ENCODE peak calls at places on chromosomes 16 and 17, in ten cellular contexts. One of them, this sample, is unnamed.
A peak's percentile ranks its signal among the peaks of the same experiment; 100 is the strongest.

GRCh38 chr16:84085774-84086173 is 31.0 kb downstream of the MBTPS1 start:
- DNase-seq in esophagus squamous epithelium: no peak
- DNase-seq in heart right ventricle: no peak
- DNase-seq in suprapubic skin: no peak
- DNase-seq in aorta: no peak
- DNase-seq in uterus: no peak
- DNase-seq in SJSA1: no peak
- DNase-seq in IMR-90: no peak
- DNase-seq in CD8-positive, alpha-beta memory T cell: no peak
- DNase-seq in neural progenitor cell: no peak
- DNase-seq in this sample: no peak

GRCh38 chr16:69509125-69509524 is 56.6 kb upstream of the NFAT5 start:
- DNase-seq in SJSA1: no peak
- DNase-seq in neural progenitor cell: no peak
- DNase-seq in heart right ventricle: no peak
- DNase-seq in suprapubic skin: no peak
- DNase-seq in aorta: no peak
- DNase-seq in esophagus squamous epithelium: no peak
- DNase-seq in uterus: no peak
- DNase-seq in IMR-90: no peak
- DNase-seq in CD8-positive, alpha-beta memory T cell: no peak
- DNase-seq in this sample: no peak

GRCh38 chr16:86227801-86228200 is 282.5 kb upstream of the FOXF1 start:
- DNase-seq in aorta: no peak
- DNase-seq in IMR-90: peak; percentile 32
- DNase-seq in SJSA1: peak; percentile 96
- DNase-seq in CD8-positive, alpha-beta memory T cell: no peak
- DNase-seq in heart right ventricle: no peak
- DNase-seq in neural progenitor cell: no peak
- DNase-seq in uterus: no peak
- DNase-seq in esophagus squamous epithelium: no peak
- DNase-seq in suprapubic skin: peak; percentile 13
- DNase-seq in this sample: no peak

GRCh38 chr17:38620551-38621277 is 15.0 kb upstream of the SRCIN1 start:
- DNase-seq in SJSA1: no peak
- DNase-seq in CD8-positive, alpha-beta memory T cell: no peak
- DNase-seq in IMR-90: no peak
- DNase-seq in uterus: no peak
- DNase-seq in suprapubic skin: peak; percentile 32
- DNase-seq in heart right ventricle: no peak
- DNase-seq in neural progenitor cell: no peak
- DNase-seq in aorta: no peak
- DNase-seq in esophagus squamous epithelium: no peak
- DNase-seq in this sample: peak; percentile 18

GRCh38 chr16:50067290-50067853 is 1.6 kb downstream of the HEATR3 start:
- DNase-seq in aorta: no peak
- DNase-seq in heart right ventricle: peak; percentile 15
- DNase-seq in uterus: peak; percentile 19
- DNase-seq in SJSA1: peak; percentile 37
- DNase-seq in esophagus squamous epithelium: no peak
- DNase-seq in CD8-positive, alpha-beta memory T cell: peak; percentile 34
- DNase-seq in IMR-90: peak; percentile 74
- DNase-seq in neural progenitor cell: peak; percentile 53
- DNase-seq in suprapubic skin: no peak
- DNase-seq in this sample: no peak

GRCh38 chr17:12688382-12688781 is 22.7 kb downstream of the MYOCD start:
- DNase-seq in heart right ventricle: no peak
- DNase-seq in esophagus squamous epithelium: no peak
- DNase-seq in SJSA1: no peak
- DNase-seq in CD8-positive, alpha-beta memory T cell: no peak
- DNase-seq in uterus: no peak
- DNase-seq in suprapubic skin: no peak
- DNase-seq in aorta: no peak
- DNase-seq in IMR-90: no peak
- DNase-seq in neural progenitor cell: no peak
- DNase-seq in this sample: no peak

GRCh38 chr17:49715717-49716279 is 8.0 kb upstream of the SLC35B1 start:
- DNase-seq in IMR-90: no peak
- DNase-seq in SJSA1: no peak
- DNase-seq in aorta: no peak
- DNase-seq in esophagus squamous epithelium: no peak
- DNase-seq in CD8-positive, alpha-beta memory T cell: peak; percentile 32
- DNase-seq in neural progenitor cell: no peak
- DNase-seq in heart right ventricle: no peak
- DNase-seq in suprapubic skin: no peak
- DNase-seq in uterus: no peak
- DNase-seq in this sample: no peak

GRCh38 chr17:48587276-48588073 is 2.6 kb downstream of the HOXB3 start:
- DNase-seq in neural progenitor cell: no peak
- DNase-seq in suprapubic skin: no peak
- DNase-seq in CD8-positive, alpha-beta memory T cell: no peak
- DNase-seq in esophagus squamous epithelium: no peak
- DNase-seq in uterus: no peak
- DNase-seq in SJSA1: no peak
- DNase-seq in heart right ventricle: no peak
- DNase-seq in IMR-90: peak; percentile 82
- DNase-seq in aorta: no peak
- DNase-seq in this sample: no peak

GRCh38 chr16:88346680-88347505 is 35.9 kb upstream of the ZNF469 start:
- DNase-seq in heart right ventricle: no peak
- DNase-seq in neural progenitor cell: no peak
- DNase-seq in esophagus squamous epithelium: no peak
- DNase-seq in uterus: no peak
- DNase-seq in aorta: peak; percentile 19
- DNase-seq in SJSA1: no peak
- DNase-seq in suprapubic skin: no peak
- DNase-seq in CD8-positive, alpha-beta memory T cell: no peak
- DNase-seq in IMR-90: no peak
- DNase-seq in this sample: no peak

GRCh38 chr16:88344411-88345030 is 38.2 kb upstream of the ZNF469 start:
- DNase-seq in aorta: peak; percentile 38
- DNase-seq in esophagus squamous epithelium: no peak
- DNase-seq in SJSA1: no peak
- DNase-seq in uterus: no peak
- DNase-seq in CD8-positive, alpha-beta memory T cell: no peak
- DNase-seq in heart right ventricle: no peak
- DNase-seq in IMR-90: no peak
- DNase-seq in neural progenitor cell: no peak
- DNase-seq in suprapubic skin: no peak
- DNase-seq in this sample: no peak

GRCh38 chr16:88347656-88348376 is 34.9 kb upstream of the ZNF469 start:
- DNase-seq in suprapubic skin: no peak
- DNase-seq in aorta: peak; percentile 34
- DNase-seq in SJSA1: no peak
- DNase-seq in uterus: no peak
- DNase-seq in heart right ventricle: no peak
- DNase-seq in IMR-90: no peak
- DNase-seq in CD8-positive, alpha-beta memory T cell: peak; percentile 13
- DNase-seq in neural progenitor cell: no peak
- DNase-seq in esophagus squamous epithelium: no peak
- DNase-seq in this sample: no peak

GRCh38 chr16:88345031-88345942 is 37.5 kb upstream of the ZNF469 start:
- DNase-seq in IMR-90: no peak
- DNase-seq in neural progenitor cell: no peak
- DNase-seq in suprapubic skin: no peak
- DNase-seq in heart right ventricle: no peak
- DNase-seq in aorta: peak; percentile 44
- DNase-seq in esophagus squamous epithelium: no peak
- DNase-seq in SJSA1: no peak
- DNase-seq in CD8-positive, alpha-beta memory T cell: no peak
- DNase-seq in uterus: no peak
- DNase-seq in this sample: no peak

DNA sequence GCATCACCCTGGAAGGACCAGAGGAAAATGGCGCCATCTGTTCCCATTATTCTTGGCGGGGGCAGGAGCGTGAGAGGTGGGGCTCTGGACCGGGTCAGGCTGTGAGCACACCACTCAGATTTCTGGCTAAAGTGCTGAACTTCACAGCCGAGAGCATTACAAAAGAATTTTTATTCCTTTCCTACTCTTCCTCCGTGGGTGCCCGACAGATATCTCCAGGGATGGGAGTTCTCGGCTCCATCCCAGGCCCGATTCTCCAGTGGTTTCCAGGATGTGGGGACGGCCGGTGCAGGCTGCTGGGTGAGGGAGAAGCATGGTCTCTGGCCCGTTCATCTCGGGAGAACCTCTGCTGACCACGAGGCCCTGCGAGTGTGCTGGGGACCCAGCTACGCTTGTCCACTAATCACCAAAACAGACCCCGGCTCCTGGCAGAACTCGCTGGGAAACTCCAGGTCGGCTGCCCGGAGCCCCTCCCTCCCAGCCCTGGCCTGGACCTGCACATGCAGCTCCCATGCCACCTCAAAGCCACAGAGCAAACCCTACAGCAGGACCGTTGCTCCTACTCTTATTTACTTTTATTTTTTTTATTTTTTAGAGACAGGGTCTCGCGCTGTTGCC is 36.7 kb upstream of the ZNF469 start:
- DNase-seq in IMR-90: no peak
- DNase-seq in CD8-positive, alpha-beta memory T cell: no peak
- DNase-seq in heart right ventricle: no peak
- DNase-seq in esophagus squamous epithelium: no peak
- DNase-seq in neural progenitor cell: no peak
- DNase-seq in uterus: peak; percentile 51
- DNase-seq in SJSA1: no peak
- DNase-seq in aorta: peak; percentile 37
- DNase-seq in suprapubic skin: no peak
- DNase-seq in this sample: no peak
- H3K4me3 ChIP-seq in IMR-90: no peak overlapping the region
- H3K4me3 ChIP-seq in CD8-positive, alpha-beta memory T cell: no peak overlapping the region
- H3K4me3 ChIP-seq in heart right ventricle: no peak overlapping the region
- H3K4me3 ChIP-seq in esophagus squamous epithelium: no peak overlapping the region
- H3K4me3 ChIP-seq in neural progenitor cell: no peak overlapping the region
- H3K4me3 ChIP-seq in uterus: no peak overlapping the region
- H3K4me3 ChIP-seq in SJSA1: no peak overlapping the region
- H3K4me3 ChIP-seq in aorta: no peak overlapping the region
- H3K4me3 ChIP-seq in suprapubic skin: no peak overlapping the region
- H3K4me3 ChIP-seq in this sample: no peak overlapping the region

DNA sequence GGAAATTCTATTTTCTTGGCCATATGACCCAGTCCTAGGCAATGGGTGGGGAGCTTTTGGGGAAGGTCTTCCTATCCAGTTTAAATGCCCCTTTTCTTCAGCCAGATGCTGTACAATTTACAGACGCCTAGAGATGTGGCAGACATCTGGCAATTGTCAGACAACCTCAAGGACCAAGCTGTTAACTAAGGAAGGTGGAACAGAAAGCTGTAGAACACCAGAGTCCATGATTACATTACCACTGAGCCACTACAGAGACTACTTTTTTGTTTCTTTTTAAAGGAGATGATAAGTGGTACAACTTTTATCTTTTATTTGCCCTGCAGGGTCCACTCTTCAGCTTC is 21.1 kb upstream of the CORO6 start:
- DNase-seq in esophagus squamous epithelium: no peak
- DNase-seq in CD8-positive, alpha-beta memory T cell: no peak
- DNase-seq in uterus: no peak
- DNase-seq in suprapubic skin: no peak
- DNase-seq in aorta: no peak
- DNase-seq in neural progenitor cell: no peak
- DNase-seq in heart right ventricle: no peak
- DNase-seq in IMR-90: no peak
- DNase-seq in SJSA1: no peak
- DNase-seq in this sample: no peak
- H3K4me1 ChIP-seq in esophagus squamous epithelium: peaks cover 79% of the 10 kb centered on the region
- H3K4me1 ChIP-seq in CD8-positive, alpha-beta memory T cell: no peaks in the 10 kb centered on the region
- H3K4me1 ChIP-seq in uterus: peaks cover 6% of the 10 kb centered on the region
- H3K4me1 ChIP-seq in suprapubic skin: peaks cover 73% of the 10 kb centered on the region
- H3K4me1 ChIP-seq in aorta: peaks cover 8% of the 10 kb centered on the region
- H3K4me1 ChIP-seq in neural progenitor cell: peaks cover 8% of the 10 kb centered on the region
- H3K4me1 ChIP-seq in heart right ventricle: peaks cover 79% of the 10 kb centered on the region
- H3K4me1 ChIP-seq in IMR-90: peaks cover 25% of the 10 kb centered on the region
- H3K4me1 ChIP-seq in SJSA1: peaks cover 22% of the 10 kb centered on the region
- H3K4me1 ChIP-seq in this sample: peaks cover 12% of the 10 kb centered on the region

GRCh38 chr16:35198223-35199199 is 1739.1 kb downstream of the TP53TG3F start:
- DNase-seq in SJSA1: no peak
- DNase-seq in IMR-90: no peak
- DNase-seq in suprapubic skin: no peak
- DNase-seq in CD8-positive, alpha-beta memory T cell: no peak
- DNase-seq in uterus: no peak
- DNase-seq in esophagus squamous epithelium: no peak
- DNase-seq in aorta: no peak
- DNase-seq in heart right ventricle: no peak
- DNase-seq in neural progenitor cell: no peak
- DNase-seq in this sample: no peak

GRCh38 chr16:35197656-35198055 is 1738.2 kb downstream of the TP53TG3F start:
- DNase-seq in SJSA1: no peak
- DNase-seq in uterus: no peak
- DNase-seq in aorta: no peak
- DNase-seq in neural progenitor cell: no peak
- DNase-seq in heart right ventricle: no peak
- DNase-seq in suprapubic skin: no peak
- DNase-seq in IMR-90: no peak
- DNase-seq in esophagus squamous epithelium: no peak
- DNase-seq in CD8-positive, alpha-beta memory T cell: no peak
- DNase-seq in this sample: no peak

GRCh38 chr16:35203636-35204035 is 1744.2 kb downstream of the TP53TG3F start:
- DNase-seq in aorta: no peak
- DNase-seq in SJSA1: no peak
- DNase-seq in uterus: no peak
- DNase-seq in heart right ventricle: no peak
- DNase-seq in esophagus squamous epithelium: no peak
- DNase-seq in IMR-90: no peak
- DNase-seq in CD8-positive, alpha-beta memory T cell: no peak
- DNase-seq in suprapubic skin: no peak
- DNase-seq in neural progenitor cell: no peak
- DNase-seq in this sample: no peak

GRCh38 chr16:35200662-35201061 is 1741.2 kb downstream of the TP53TG3F start:
- DNase-seq in IMR-90: no peak
- DNase-seq in neural progenitor cell: no peak
- DNase-seq in SJSA1: no peak
- DNase-seq in uterus: no peak
- DNase-seq in suprapubic skin: no peak
- DNase-seq in aorta: no peak
- DNase-seq in heart right ventricle: no peak
- DNase-seq in esophagus squamous epithelium: no peak
- DNase-seq in CD8-positive, alpha-beta memory T cell: no peak
- DNase-seq in this sample: no peak

DNA sequence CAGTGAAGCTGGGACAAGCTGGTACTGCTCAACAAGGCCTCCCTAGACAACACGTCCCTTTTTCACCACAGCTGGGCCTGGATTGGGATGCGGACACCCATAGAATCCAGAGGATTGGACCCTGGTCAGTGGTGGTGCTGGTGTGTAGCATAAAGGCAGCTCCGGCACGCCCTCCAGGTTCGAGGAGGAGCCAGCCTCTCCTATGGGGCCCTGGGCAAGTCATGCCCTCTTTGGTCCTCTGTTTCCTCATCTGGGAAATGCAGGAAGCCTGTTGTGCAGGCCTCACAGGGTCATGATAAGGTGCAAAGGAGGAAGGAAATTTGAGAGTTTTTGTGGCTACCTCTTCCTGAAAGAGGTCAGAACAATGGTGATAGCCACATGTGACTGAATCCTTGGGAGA is 1741.7 kb downstream of the TP53TG3F start:
- DNase-seq in heart right ventricle: no peak
- DNase-seq in uterus: no peak
- DNase-seq in CD8-positive, alpha-beta memory T cell: no peak
- DNase-seq in neural progenitor cell: no peak
- DNase-seq in suprapubic skin: no peak
- DNase-seq in IMR-90: no peak
- DNase-seq in aorta: no peak
- DNase-seq in SJSA1: no peak
- DNase-seq in esophagus squamous epithelium: no peak
- DNase-seq in this sample: no peak
- H3K9me3 ChIP-seq in heart right ventricle: no peaks in the 10 kb centered on the region
- H3K9me3 ChIP-seq in uterus: no peaks in the 10 kb centered on the region
- H3K9me3 ChIP-seq in CD8-positive, alpha-beta memory T cell: no peaks in the 10 kb centered on the region
- H3K9me3 ChIP-seq in neural progenitor cell: peaks cover 19% of the 10 kb centered on the region
- H3K9me3 ChIP-seq in suprapubic skin: no peaks in the 10 kb centered on the region
- H3K9me3 ChIP-seq in IMR-90: peaks cover 26% of the 10 kb centered on the region
- H3K9me3 ChIP-seq in aorta: no peaks in the 10 kb centered on the region
- H3K9me3 ChIP-seq in SJSA1: no peaks in the 10 kb centered on the region
- H3K9me3 ChIP-seq in esophagus squamous epithelium: no peaks in the 10 kb centered on the region
- H3K9me3 ChIP-seq in this sample: no peaks in the 10 kb centered on the region

GRCh38 chr17:45135978-45136791 is 698 bp downstream of the ACBD4 start:
- DNase-seq in IMR-90: no peak
- DNase-seq in aorta: no peak
- DNase-seq in CD8-positive, alpha-beta memory T cell: no peak
- DNase-seq in heart right ventricle: no peak
- DNase-seq in SJSA1: peak; percentile 25
- DNase-seq in neural progenitor cell: no peak
- DNase-seq in uterus: no peak
- DNase-seq in esophagus squamous epithelium: no peak
- DNase-seq in suprapubic skin: no peak
- DNase-seq in this sample: no peak
- H3K4me3 ChIP-seq in IMR-90: peak overlapping the region; percentile 47
- H3K4me3 ChIP-seq in aorta: peak overlapping the region; percentile 58
- H3K4me3 ChIP-seq in CD8-positive, alpha-beta memory T cell: peak overlapping the region; percentile 78
- H3K4me3 ChIP-seq in heart right ventricle: peak overlapping the region; percentile 66
- H3K4me3 ChIP-seq in SJSA1: peak overlapping the region; percentile 34
- H3K4me3 ChIP-seq in neural progenitor cell: peak overlapping the region; percentile 46
- H3K4me3 ChIP-seq in uterus: peak overlapping the region; percentile 68
- H3K4me3 ChIP-seq in esophagus squamous epithelium: peak overlapping the region; percentile 80
- H3K4me3 ChIP-seq in suprapubic skin: peak overlapping the region; percentile 86
- H3K4me3 ChIP-seq in this sample: peak overlapping the region; percentile 56

This sample was measured in Caco-2.